ENCODE peak calls at places on chromosomes 13 and 19, in six cellular contexts. One of them, this sample, is unnamed.

GRCh38 chr13:33349996-33350826 is 64.7 kb upstream of the STARD13 start:
- DNase-seq in A549: no peak
- DNase-seq in K562: no peak
- DNase-seq in H1: peak
- DNase-seq in SK-N-SH: peak
- DNase-seq in HCT116: no peak
- DNase-seq in this sample: no peak

GRCh38 chr19:18558202-18558555 is 509 bp downstream of the KXD1 start:
- DNase-seq in A549: no peak
- DNase-seq in K562: no peak
- DNase-seq in H1: no peak
- DNase-seq in SK-N-SH: no peak
- DNase-seq in HCT116: no peak
- DNase-seq in this sample: no peak

GRCh38 chr19:18620311-18620710 is 7.6 kb downstream of the TMEM59L start:
- DNase-seq in A549: no peak
- DNase-seq in K562: no peak
- DNase-seq in H1: no peak
- DNase-seq in SK-N-SH: no peak
- DNase-seq in HCT116: no peak
- DNase-seq in this sample: no peak

GRCh38 chr13:52127783-52128702 is 830 bp downstream of the NEK5 start:
- DNase-seq in A549: peak
- DNase-seq in K562: peak
- DNase-seq in H1: peak
- DNase-seq in SK-N-SH: peak
- DNase-seq in HCT116: peak
- DNase-seq in this sample: peak

GRCh38 chr13:27027086-27027667 is 144.4 kb downstream of the USP12 start:
- DNase-seq in A549: no peak
- DNase-seq in K562: no peak
- DNase-seq in H1: no peak
- DNase-seq in SK-N-SH: no peak
- DNase-seq in HCT116: no peak
- DNase-seq in this sample: no peak

GRCh38 chr13:34627499-34627898 is 314.6 kb upstream of the NBEA start:
- DNase-seq in A549: peak
- DNase-seq in K562: no peak
- DNase-seq in H1: no peak
- DNase-seq in SK-N-SH: no peak
- DNase-seq in HCT116: no peak
- DNase-seq in this sample: no peak

GRCh38 chr13:44352671-44353070 is 21.0 kb upstream of the SERP2 start:
- DNase-seq in A549: no peak
- DNase-seq in K562: no peak
- DNase-seq in H1: no peak
- DNase-seq in SK-N-SH: no peak
- DNase-seq in HCT116: no peak
- DNase-seq in this sample: no peak

GRCh38 chr13:99484405-99484981 is 16.8 kb upstream of the TM9SF2 start:
- DNase-seq in A549: no peak
- DNase-seq in K562: no peak
- DNase-seq in H1: no peak
- DNase-seq in SK-N-SH: no peak
- DNase-seq in HCT116: no peak
- DNase-seq in this sample: peak

GRCh38 chr19:43300876-43301765 is 31.8 kb upstream of the PSG9 start:
- DNase-seq in A549: no peak
- DNase-seq in K562: no peak
- DNase-seq in H1: no peak
- DNase-seq in SK-N-SH: no peak
- DNase-seq in HCT116: no peak
- DNase-seq in this sample: no peak

GRCh38 chr19:39696418-39696817 is 7.9 kb upstream of the LGALS14 start:
- DNase-seq in A549: no peak
- DNase-seq in K562: no peak
- DNase-seq in H1: no peak
- DNase-seq in SK-N-SH: no peak
- DNase-seq in HCT116: no peak
- DNase-seq in this sample: no peak

GRCh38 chr13:107803822-107804495 is 411.4 kb downstream of the LIG4 start:
- DNase-seq in A549: no peak
- DNase-seq in K562: no peak
- DNase-seq in H1: no peak
- DNase-seq in SK-N-SH: no peak
- DNase-seq in HCT116: no peak
- DNase-seq in this sample: no peak

GRCh38 chr19:16160943-16161560 is 12.3 kb downstream of the CIB3 start:
- DNase-seq in A549: peak
- DNase-seq in K562: peak
- DNase-seq in H1: no peak
- DNase-seq in SK-N-SH: no peak
- DNase-seq in HCT116: peak
- DNase-seq in this sample: peak

GRCh38 chr13:21342699-21343442 is 116.2 kb downstream of the ZDHHC20 start:
- DNase-seq in A549: no peak
- DNase-seq in K562: no peak
- DNase-seq in H1: no peak
- DNase-seq in SK-N-SH: no peak
- DNase-seq in HCT116: no peak
- DNase-seq in this sample: no peak

GRCh38 chr13:112727581-112727980 is 37.7 kb downstream of the ATP11A start:
- DNase-seq in A549: no peak
- DNase-seq in K562: no peak
- DNase-seq in H1: no peak
- DNase-seq in SK-N-SH: no peak
- DNase-seq in HCT116: no peak
- DNase-seq in this sample: no peak

GRCh38 chr13:97977376-97977705 is 23.9 kb downstream of the IPO5 start:
- DNase-seq in A549: no peak
- DNase-seq in K562: no peak
- DNase-seq in H1: no peak
- DNase-seq in SK-N-SH: no peak
- DNase-seq in HCT116: no peak
- DNase-seq in this sample: peak

GRCh38 chr19:17468302-17469091 is 1.8 kb upstream of the SLC27A1 start:
- DNase-seq in A549: no peak
- DNase-seq in K562: no peak
- DNase-seq in H1: no peak
- DNase-seq in SK-N-SH: no peak
- DNase-seq in HCT116: no peak
- DNase-seq in this sample: no peak

DNA sequence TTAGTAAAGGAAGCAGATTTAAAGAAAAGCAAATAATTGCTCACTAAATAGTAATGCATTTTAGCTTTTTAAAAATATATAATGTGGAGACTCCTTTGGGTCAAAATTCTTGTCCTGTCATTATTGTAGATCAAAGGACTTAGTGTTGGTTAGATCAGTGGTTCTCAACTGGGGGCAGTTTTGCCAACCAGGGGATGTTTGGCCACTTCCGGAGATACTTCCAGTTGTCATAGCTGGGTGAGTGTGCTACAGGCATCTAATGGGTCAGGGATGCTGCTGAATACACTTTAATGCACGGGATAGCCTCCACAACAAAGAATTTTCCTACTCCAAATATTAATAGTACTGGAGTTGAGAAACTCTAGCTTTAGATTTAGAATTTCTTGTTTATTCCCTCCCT is 126.8 kb downstream of the LMO7 start:
- DNase-seq in A549: no peak
- DNase-seq in K562: no peak
- DNase-seq in H1: no peak
- DNase-seq in SK-N-SH: no peak
- DNase-seq in HCT116: no peak
- DNase-seq in this sample: no peak
- H3K4me3 ChIP-seq in A549: peak
- H3K4me3 ChIP-seq in K562: no peak
- H3K4me3 ChIP-seq in H1: no peak
- H3K4me3 ChIP-seq in SK-N-SH: no peak
- H3K4me3 ChIP-seq in HCT116: no peak
- H3K4me3 ChIP-seq in this sample: no peak

DNA sequence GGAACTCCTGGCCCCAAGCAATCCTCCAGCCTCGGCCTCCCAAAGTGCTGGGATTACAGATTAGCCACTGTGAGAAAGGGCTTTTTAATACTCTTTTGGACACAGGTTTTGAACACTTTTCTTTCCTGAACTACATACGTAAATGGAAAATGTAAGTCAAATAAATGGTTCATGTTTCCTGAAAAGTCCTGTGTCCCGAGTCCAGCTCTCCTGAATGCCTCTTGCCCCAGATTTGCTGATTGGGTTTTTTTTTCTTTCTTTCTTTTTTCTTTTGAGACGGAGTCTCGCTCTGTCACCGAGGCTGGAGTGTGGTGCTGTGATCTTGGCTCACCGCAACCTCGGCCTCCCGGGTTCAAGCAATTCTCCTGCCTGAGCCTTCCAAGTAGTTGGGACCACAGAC is 24.5 kb downstream of the PTPRS start:
- DNase-seq in A549: no peak
- DNase-seq in K562: no peak
- DNase-seq in H1: no peak
- DNase-seq in SK-N-SH: no peak
- DNase-seq in HCT116: no peak
- DNase-seq in this sample: no peak
- TF ChIP-seq CTCF in A549: no peak
- TF ChIP-seq CTCF in K562: no peak
- TF ChIP-seq CTCF in H1: no peak
- TF ChIP-seq CTCF in SK-N-SH: no peak
- TF ChIP-seq CTCF in HCT116: no peak
- TF ChIP-seq CTCF in this sample: no peak

GRCh38 chr19:46081928-46082727 is 41.3 kb upstream of the IGFL4 start:
- DNase-seq in A549: peak
- DNase-seq in K562: peak
- DNase-seq in H1: no peak
- DNase-seq in SK-N-SH: peak
- DNase-seq in HCT116: peak
- DNase-seq in this sample: peak

GRCh38 chr19:46082728-46083050 is 41.8 kb downstream of the IGFL3 start:
- DNase-seq in A549: peak
- DNase-seq in K562: no peak
- DNase-seq in H1: no peak
- DNase-seq in SK-N-SH: no peak
- DNase-seq in HCT116: no peak
- DNase-seq in this sample: no peak

GRCh38 chr19:46076951-46077814 is 36.4 kb upstream of the IGFL4 start:
- DNase-seq in A549: peak
- DNase-seq in K562: peak
- DNase-seq in H1: peak
- DNase-seq in SK-N-SH: peak
- DNase-seq in HCT116: peak
- DNase-seq in this sample: peak

GRCh38 chr19:46077815-46078167 is 37.0 kb upstream of the IGFL4 start:
- DNase-seq in A549: no peak
- DNase-seq in K562: no peak
- DNase-seq in H1: no peak
- DNase-seq in SK-N-SH: no peak
- DNase-seq in HCT116: no peak
- DNase-seq in this sample: no peak

DNA sequence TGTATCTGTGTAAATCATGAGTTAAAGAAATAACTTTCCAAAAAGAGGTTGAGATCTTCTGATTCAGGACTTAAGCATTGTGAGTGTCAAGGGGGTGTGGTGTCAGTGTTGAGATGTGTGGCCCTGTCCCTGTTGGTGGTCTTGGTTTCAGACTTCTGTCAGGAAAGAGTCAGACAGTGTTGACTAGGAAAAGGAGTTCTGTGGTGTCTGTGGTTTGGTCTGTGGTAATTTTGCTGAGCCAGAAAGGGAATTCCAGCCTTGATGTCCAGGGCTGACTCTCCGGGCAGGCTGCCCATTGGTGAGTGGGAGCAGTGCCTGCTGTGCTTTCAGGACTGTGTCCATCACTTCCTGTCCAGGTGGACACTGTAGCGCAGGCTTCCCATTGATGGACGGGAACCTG is 39.8 kb upstream of the IGFL4 start:
- DNase-seq in A549: peak
- DNase-seq in K562: no peak
- DNase-seq in H1: no peak
- DNase-seq in SK-N-SH: no peak
- DNase-seq in HCT116: no peak
- DNase-seq in this sample: no peak
- TF ChIP-seq MAX in A549: peak
- TF ChIP-seq MAX in K562: no peak
- TF ChIP-seq MAX in H1: no peak
- TF ChIP-seq MAX in SK-N-SH: peak
- TF ChIP-seq MAX in HCT116: peak
- TF ChIP-seq MAX in this sample: no peak

GRCh38 chr19:7500811-7501450 is 12.1 kb upstream of the PEX11G start:
- DNase-seq in A549: peak
- DNase-seq in K562: peak
- DNase-seq in H1: peak
- DNase-seq in SK-N-SH: peak
- DNase-seq in HCT116: peak
- DNase-seq in this sample: no peak
- H3K4me3 ChIP-seq in A549: peak
- H3K4me3 ChIP-seq in K562: peak
- H3K4me3 ChIP-seq in H1: peak
- H3K4me3 ChIP-seq in SK-N-SH: peak
- H3K4me3 ChIP-seq in HCT116: peak
- H3K4me3 ChIP-seq in this sample: no peak

GRCh38 chr13:94119360-94119936 is 360.0 kb downstream of the DCT start:
- DNase-seq in A549: no peak
- DNase-seq in K562: no peak
- DNase-seq in H1: no peak
- DNase-seq in SK-N-SH: no peak
- DNase-seq in HCT116: no peak
- DNase-seq in this sample: no peak
- TF ChIP-seq CTCF in A549: no peak
- TF ChIP-seq CTCF in K562: no peak
- TF ChIP-seq CTCF in H1: no peak
- TF ChIP-seq CTCF in SK-N-SH: no peak
- TF ChIP-seq CTCF in HCT116: no peak
- TF ChIP-seq CTCF in this sample: no peak

This sample was measured in NB4.